ENCODE peak calls at places on chromosomes 16 and 17, in seven cellular contexts. One of them, this sample, is unnamed.

GRCh38 chr17:29645516-29646051 is 22.9 kb upstream of the CORO6 start:
- DNase-seq in left cardiac atrium: peak
- DNase-seq in EH: peak
- DNase-seq in occipital lobe: no peak
- DNase-seq in M059J: no peak
- DNase-seq in NCI-H1436 treated with DMSO at 0.1 percent for 48 hours: no peak
- DNase-seq in HEK293T: no peak
- DNase-seq in this sample: no peak

GRCh38 chr16:11071829-11072228 is 127.5 kb downstream of the CLEC16A start:
- DNase-seq in left cardiac atrium: no peak
- DNase-seq in EH: no peak
- DNase-seq in occipital lobe: no peak
- DNase-seq in M059J: no peak
- DNase-seq in NCI-H1436 treated with DMSO at 0.1 percent for 48 hours: no peak
- DNase-seq in HEK293T: no peak
- DNase-seq in this sample: no peak

GRCh38 chr17:32445976-32446375 is 1.7 kb downstream of the PSMD11 start:
- DNase-seq in left cardiac atrium: no peak
- DNase-seq in EH: peak
- DNase-seq in occipital lobe: no peak
- DNase-seq in M059J: no peak
- DNase-seq in NCI-H1436 treated with DMSO at 0.1 percent for 48 hours: no peak
- DNase-seq in HEK293T: no peak
- DNase-seq in this sample: no peak

GRCh38 chr16:1656808-1657617 is 21.1 kb upstream of the JPT2 start:
- DNase-seq in left cardiac atrium: peak
- DNase-seq in EH: no peak
- DNase-seq in occipital lobe: no peak
- DNase-seq in M059J: no peak
- DNase-seq in NCI-H1436 treated with DMSO at 0.1 percent for 48 hours: no peak
- DNase-seq in HEK293T: no peak
- DNase-seq in this sample: no peak

GRCh38 chr17:40602445-40603443 is 37.5 kb upstream of the CCR7 start:
- DNase-seq in left cardiac atrium: no peak
- DNase-seq in EH: no peak
- DNase-seq in occipital lobe: no peak
- DNase-seq in M059J: no peak
- DNase-seq in NCI-H1436 treated with DMSO at 0.1 percent for 48 hours: no peak
- DNase-seq in HEK293T: no peak
- DNase-seq in this sample: no peak

GRCh38 chr17:40467281-40467867 is 24.1 kb downstream of the IGFBP4 start:
- DNase-seq in left cardiac atrium: no peak
- DNase-seq in EH: no peak
- DNase-seq in occipital lobe: no peak
- DNase-seq in M059J: no peak
- DNase-seq in NCI-H1436 treated with DMSO at 0.1 percent for 48 hours: no peak
- DNase-seq in HEK293T: no peak
- DNase-seq in this sample: no peak

GRCh38 chr16:28609631-28610594 is at the start of gene SULT1A1:
- DNase-seq in left cardiac atrium: peak
- DNase-seq in EH: no peak
- DNase-seq in occipital lobe: no peak
- DNase-seq in M059J: no peak
- DNase-seq in NCI-H1436 treated with DMSO at 0.1 percent for 48 hours: no peak
- DNase-seq in HEK293T: no peak
- DNase-seq in this sample: no peak

GRCh38 chr16:15993541-15993940 is 44.1 kb downstream of the ABCC1 start:
- DNase-seq in left cardiac atrium: no peak
- DNase-seq in EH: peak
- DNase-seq in occipital lobe: no peak
- DNase-seq in M059J: no peak
- DNase-seq in NCI-H1436 treated with DMSO at 0.1 percent for 48 hours: no peak
- DNase-seq in HEK293T: no peak
- DNase-seq in this sample: no peak

GRCh38 chr17:73503560-73503959 is 140.7 kb downstream of the SDK2 start:
- DNase-seq in left cardiac atrium: no peak
- DNase-seq in EH: no peak
- DNase-seq in occipital lobe: no peak
- DNase-seq in M059J: no peak
- DNase-seq in NCI-H1436 treated with DMSO at 0.1 percent for 48 hours: no peak
- DNase-seq in HEK293T: no peak
- DNase-seq in this sample: no peak

GRCh38 chr16:67100569-67101300 is 9.0 kb upstream of the PHAF1 start:
- DNase-seq in left cardiac atrium: no peak
- DNase-seq in EH: no peak
- DNase-seq in occipital lobe: no peak
- DNase-seq in M059J: no peak
- DNase-seq in NCI-H1436 treated with DMSO at 0.1 percent for 48 hours: no peak
- DNase-seq in HEK293T: peak
- DNase-seq in this sample: no peak

This sample was measured in NCI-H187.